ENCODE peak calls at places on chromosomes 11 and 22, in nine cellular contexts. One of them, this sample, is unnamed.

GRCh38 chr22:46801331-46801811 is 38.9 kb downstream of the TBC1D22A start:
- DNase-seq in stomach: no peak
- DNase-seq in suprapubic skin: no peak
- DNase-seq in HepG2: peak
- DNase-seq in esophagus muscularis mucosa: no peak
- DNase-seq in SK-N-SH: no peak
- DNase-seq in K562: no peak
- DNase-seq in GM12878: no peak
- DNase-seq in sigmoid colon: peak
- DNase-seq in this sample: no peak

GRCh38 chr11:19281041-19281440 is 40.3 kb upstream of the E2F8 start:
- DNase-seq in sigmoid colon: no peak
- DNase-seq in esophagus muscularis mucosa: no peak
- DNase-seq in SK-N-SH: peak
- DNase-seq in GM12878: peak
- DNase-seq in K562: no peak
- DNase-seq in suprapubic skin: no peak
- DNase-seq in stomach: no peak
- DNase-seq in HepG2: no peak
- DNase-seq in this sample: no peak

GRCh38 chr11:1176224-1177019 is 18.7 kb downstream of the MUC5AC start:
- DNase-seq in GM12878: no peak
- DNase-seq in suprapubic skin: no peak
- DNase-seq in SK-N-SH: no peak
- DNase-seq in HepG2: no peak
- DNase-seq in stomach: no peak
- DNase-seq in K562: no peak
- DNase-seq in sigmoid colon: no peak
- DNase-seq in esophagus muscularis mucosa: no peak
- DNase-seq in this sample: no peak

GRCh38 chr11:124934862-124935547 is 842 bp downstream of the HEPACAM start:
- DNase-seq in esophagus muscularis mucosa: peak
- DNase-seq in sigmoid colon: no peak
- DNase-seq in GM12878: no peak
- DNase-seq in stomach: no peak
- DNase-seq in K562: no peak
- DNase-seq in suprapubic skin: no peak
- DNase-seq in HepG2: peak
- DNase-seq in SK-N-SH: no peak
- DNase-seq in this sample: no peak

GRCh38 chr11:57217053-57217452 is 20.0 kb downstream of the APLNR start:
- DNase-seq in GM12878: no peak
- DNase-seq in suprapubic skin: no peak
- DNase-seq in K562: no peak
- DNase-seq in esophagus muscularis mucosa: no peak
- DNase-seq in HepG2: no peak
- DNase-seq in sigmoid colon: no peak
- DNase-seq in SK-N-SH: no peak
- DNase-seq in stomach: no peak
- DNase-seq in this sample: no peak

GRCh38 chr22:19691721-19692341 is 22.5 kb upstream of the SEPTIN5 start:
- DNase-seq in K562: peak
- DNase-seq in HepG2: no peak
- DNase-seq in SK-N-SH: no peak
- DNase-seq in sigmoid colon: peak
- DNase-seq in esophagus muscularis mucosa: no peak
- DNase-seq in suprapubic skin: no peak
- DNase-seq in stomach: no peak
- DNase-seq in GM12878: no peak
- DNase-seq in this sample: no peak

GRCh38 chr22:49979587-49980264 is 19.2 kb downstream of the PIM3 start:
- DNase-seq in esophagus muscularis mucosa: no peak
- DNase-seq in GM12878: no peak
- DNase-seq in suprapubic skin: no peak
- DNase-seq in SK-N-SH: peak
- DNase-seq in sigmoid colon: no peak
- DNase-seq in HepG2: peak
- DNase-seq in K562: peak
- DNase-seq in stomach: peak
- DNase-seq in this sample: peak

GRCh38 chr22:17921871-17922821 is 102.2 kb downstream of the MICAL3 start:
- DNase-seq in stomach: no peak
- DNase-seq in GM12878: no peak
- DNase-seq in SK-N-SH: no peak
- DNase-seq in suprapubic skin: no peak
- DNase-seq in K562: peak
- DNase-seq in esophagus muscularis mucosa: no peak
- DNase-seq in HepG2: peak
- DNase-seq in sigmoid colon: no peak
- DNase-seq in this sample: peak

GRCh38 chr11:122258446-122258994 is 142.5 kb upstream of the BLID start:
- DNase-seq in sigmoid colon: no peak
- DNase-seq in GM12878: no peak
- DNase-seq in esophagus muscularis mucosa: no peak
- DNase-seq in K562: no peak
- DNase-seq in SK-N-SH: no peak
- DNase-seq in HepG2: no peak
- DNase-seq in stomach: no peak
- DNase-seq in suprapubic skin: no peak
- DNase-seq in this sample: no peak

GRCh38 chr11:13826505-13827278 is 135.8 kb upstream of the SPON1 start:
- DNase-seq in esophagus muscularis mucosa: peak
- DNase-seq in K562: peak
- DNase-seq in suprapubic skin: no peak
- DNase-seq in GM12878: no peak
- DNase-seq in stomach: no peak
- DNase-seq in HepG2: no peak
- DNase-seq in sigmoid colon: no peak
- DNase-seq in SK-N-SH: no peak
- DNase-seq in this sample: no peak

GRCh38 chr11:132142102-132142501 is 771.7 kb downstream of the NTM start:
- DNase-seq in sigmoid colon: no peak
- DNase-seq in suprapubic skin: no peak
- DNase-seq in K562: no peak
- DNase-seq in SK-N-SH: no peak
- DNase-seq in GM12878: no peak
- DNase-seq in esophagus muscularis mucosa: no peak
- DNase-seq in HepG2: no peak
- DNase-seq in stomach: no peak
- DNase-seq in this sample: no peak

GRCh38 chr11:6655020-6655789 is 404 bp downstream of the DCHS1 start:
- DNase-seq in GM12878: no peak
- DNase-seq in stomach: no peak
- DNase-seq in esophagus muscularis mucosa: peak
- DNase-seq in suprapubic skin: no peak
- DNase-seq in sigmoid colon: peak
- DNase-seq in SK-N-SH: peak
- DNase-seq in K562: no peak
- DNase-seq in HepG2: no peak
- DNase-seq in this sample: no peak

GRCh38 chr11:11731311-11732083 is 109.7 kb upstream of the GALNT18 start:
- DNase-seq in SK-N-SH: no peak
- DNase-seq in stomach: no peak
- DNase-seq in GM12878: no peak
- DNase-seq in sigmoid colon: no peak
- DNase-seq in suprapubic skin: no peak
- DNase-seq in esophagus muscularis mucosa: peak
- DNase-seq in HepG2: no peak
- DNase-seq in K562: no peak
- DNase-seq in this sample: no peak

GRCh38 chr11:59771605-59772004 is 16.4 kb downstream of the STX3 start:
- DNase-seq in sigmoid colon: no peak
- DNase-seq in GM12878: no peak
- DNase-seq in K562: no peak
- DNase-seq in HepG2: no peak
- DNase-seq in suprapubic skin: no peak
- DNase-seq in SK-N-SH: no peak
- DNase-seq in stomach: no peak
- DNase-seq in esophagus muscularis mucosa: no peak
- DNase-seq in this sample: no peak

GRCh38 chr11:76830639-76831312 is 29.9 kb upstream of the ACER3 start:
- DNase-seq in sigmoid colon: no peak
- DNase-seq in esophagus muscularis mucosa: no peak
- DNase-seq in suprapubic skin: no peak
- DNase-seq in HepG2: no peak
- DNase-seq in SK-N-SH: peak
- DNase-seq in K562: no peak
- DNase-seq in stomach: no peak
- DNase-seq in GM12878: no peak
- DNase-seq in this sample: no peak

GRCh38 chr22:39351689-39352214 is 2.0 kb downstream of the SYNGR1 start:
- DNase-seq in stomach: no peak
- DNase-seq in K562: no peak
- DNase-seq in GM12878: peak
- DNase-seq in suprapubic skin: no peak
- DNase-seq in esophagus muscularis mucosa: no peak
- DNase-seq in HepG2: no peak
- DNase-seq in SK-N-SH: no peak
- DNase-seq in sigmoid colon: no peak
- DNase-seq in this sample: no peak

GRCh38 chr11:10305964-10306918 is 1.4 kb downstream of the ADM start:
- DNase-seq in stomach: peak
- DNase-seq in sigmoid colon: no peak
- DNase-seq in esophagus muscularis mucosa: no peak
- DNase-seq in HepG2: no peak
- DNase-seq in suprapubic skin: peak
- DNase-seq in GM12878: no peak
- DNase-seq in SK-N-SH: peak
- DNase-seq in K562: peak
- DNase-seq in this sample: peak
- H3K27ac ChIP-seq in stomach: peak
- H3K27ac ChIP-seq in sigmoid colon: peak
- H3K27ac ChIP-seq in esophagus muscularis mucosa: peak
- H3K27ac ChIP-seq in HepG2: peak
- H3K27ac ChIP-seq in suprapubic skin: peak
- H3K27ac ChIP-seq in GM12878: no peak
- H3K27ac ChIP-seq in SK-N-SH: peak
- H3K27ac ChIP-seq in K562: no peak
- H3K27ac ChIP-seq in this sample: peak

GRCh38 chr11:67118059-67118766 is 850 bp upstream of the KDM2A start:
- DNase-seq in HepG2: no peak
- DNase-seq in stomach: peak
- DNase-seq in suprapubic skin: peak
- DNase-seq in sigmoid colon: peak
- DNase-seq in esophagus muscularis mucosa: no peak
- DNase-seq in K562: no peak
- DNase-seq in SK-N-SH: peak
- DNase-seq in GM12878: no peak
- DNase-seq in this sample: peak
- TF ChIP-seq POLR2AphosphoS5 in HepG2: no peak
- TF ChIP-seq POLR2AphosphoS5 in stomach: no peak
- TF ChIP-seq POLR2AphosphoS5 in suprapubic skin: no peak
- TF ChIP-seq POLR2AphosphoS5 in sigmoid colon: no peak
- TF ChIP-seq POLR2AphosphoS5 in esophagus muscularis mucosa: no peak
- TF ChIP-seq POLR2AphosphoS5 in K562: no peak
- TF ChIP-seq POLR2AphosphoS5 in SK-N-SH: no peak
- TF ChIP-seq POLR2AphosphoS5 in GM12878: no peak
- TF ChIP-seq POLR2AphosphoS5 in this sample: no peak

DNA sequence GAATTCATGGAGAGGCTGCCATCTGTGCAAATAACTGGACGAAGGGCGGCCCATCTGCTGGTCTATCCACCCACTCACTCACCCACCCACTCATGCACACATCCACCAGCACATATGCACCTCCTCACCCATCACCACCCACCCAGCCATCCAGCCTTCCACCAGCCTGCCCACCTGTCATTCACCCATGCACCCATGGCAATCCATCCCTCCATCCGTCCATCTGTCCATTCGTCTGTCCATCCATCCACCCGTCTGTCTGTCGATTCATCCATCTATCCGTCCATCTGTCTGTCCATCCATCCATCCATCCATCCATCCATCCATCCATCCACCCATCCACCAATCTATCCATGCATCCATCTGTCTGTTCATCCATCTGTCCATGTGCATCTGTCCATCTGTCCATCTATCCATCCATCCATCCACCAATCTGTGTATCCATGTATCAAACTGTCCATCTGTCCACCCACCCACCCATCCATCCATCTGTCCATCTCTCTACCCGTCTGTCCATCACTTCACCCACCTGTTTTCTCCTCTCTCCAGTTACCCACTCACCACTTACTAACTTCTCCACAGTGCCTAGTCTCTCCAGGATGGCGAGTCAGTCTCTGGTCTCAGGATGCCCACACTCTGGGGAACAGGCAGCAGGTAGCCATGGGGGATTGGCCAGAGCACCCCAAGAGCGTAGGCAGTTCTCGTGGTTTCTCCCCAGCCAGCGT is 8.9 kb downstream of the TRPM5 start:
- DNase-seq in suprapubic skin: peak
- DNase-seq in stomach: no peak
- DNase-seq in GM12878: no peak
- DNase-seq in HepG2: no peak
- DNase-seq in sigmoid colon: no peak
- DNase-seq in esophagus muscularis mucosa: no peak
- DNase-seq in K562: no peak
- DNase-seq in SK-N-SH: no peak
- DNase-seq in this sample: no peak
- TF ChIP-seq EP300 in suprapubic skin: no peak
- TF ChIP-seq EP300 in stomach: no peak
- TF ChIP-seq EP300 in GM12878: no peak
- TF ChIP-seq EP300 in HepG2: no peak
- TF ChIP-seq EP300 in sigmoid colon: no peak
- TF ChIP-seq EP300 in esophagus muscularis mucosa: no peak
- TF ChIP-seq EP300 in K562: no peak
- TF ChIP-seq EP300 in SK-N-SH: no peak
- TF ChIP-seq EP300 in this sample: no peak

GRCh38 chr11:74694536-74694935 is 36.7 kb downstream of the CHRDL2 start:
- DNase-seq in stomach: no peak
- DNase-seq in sigmoid colon: no peak
- DNase-seq in GM12878: no peak
- DNase-seq in SK-N-SH: no peak
- DNase-seq in esophagus muscularis mucosa: no peak
- DNase-seq in K562: no peak
- DNase-seq in HepG2: no peak
- DNase-seq in suprapubic skin: no peak
- DNase-seq in this sample: no peak

GRCh38 chr11:74691755-74692154 is 39.5 kb downstream of the CHRDL2 start:
- DNase-seq in esophagus muscularis mucosa: no peak
- DNase-seq in suprapubic skin: no peak
- DNase-seq in GM12878: no peak
- DNase-seq in stomach: no peak
- DNase-seq in SK-N-SH: no peak
- DNase-seq in HepG2: no peak
- DNase-seq in K562: no peak
- DNase-seq in sigmoid colon: no peak
- DNase-seq in this sample: no peak

GRCh38 chr11:74695705-74696280 is 35.4 kb downstream of the CHRDL2 start:
- DNase-seq in suprapubic skin: no peak
- DNase-seq in SK-N-SH: no peak
- DNase-seq in GM12878: no peak
- DNase-seq in sigmoid colon: no peak
- DNase-seq in stomach: no peak
- DNase-seq in HepG2: no peak
- DNase-seq in K562: no peak
- DNase-seq in esophagus muscularis mucosa: no peak
- DNase-seq in this sample: no peak

GRCh38 chr11:74694136-74694535 is 37.1 kb downstream of the CHRDL2 start:
- DNase-seq in K562: peak
- DNase-seq in esophagus muscularis mucosa: no peak
- DNase-seq in SK-N-SH: no peak
- DNase-seq in GM12878: no peak
- DNase-seq in stomach: no peak
- DNase-seq in HepG2: peak
- DNase-seq in suprapubic skin: no peak
- DNase-seq in sigmoid colon: no peak
- DNase-seq in this sample: no peak

GRCh38 chr11:74693531-74693930 is 37.7 kb downstream of the CHRDL2 start:
- DNase-seq in SK-N-SH: no peak
- DNase-seq in stomach: no peak
- DNase-seq in GM12878: no peak
- DNase-seq in esophagus muscularis mucosa: no peak
- DNase-seq in sigmoid colon: no peak
- DNase-seq in HepG2: no peak
- DNase-seq in suprapubic skin: no peak
- DNase-seq in K562: no peak
- DNase-seq in this sample: no peak
- H3K27ac ChIP-seq in SK-N-SH: no peak
- H3K27ac ChIP-seq in stomach: no peak
- H3K27ac ChIP-seq in GM12878: no peak
- H3K27ac ChIP-seq in esophagus muscularis mucosa: peak
- H3K27ac ChIP-seq in sigmoid colon: peak
- H3K27ac ChIP-seq in HepG2: no peak
- H3K27ac ChIP-seq in suprapubic skin: no peak
- H3K27ac ChIP-seq in K562: no peak
- H3K27ac ChIP-seq in this sample: no peak

This sample was measured in transverse colon.